ENCODE peak calls at places on chromosomes 5 and 9, in seven cellular contexts. T is fibroblast of mammary gland, M is NCI-H69, S is D721Med, Q is myocyte, D is GDM1, L is NCI-H1105 treated with DMSO at 0.1 percent for 48 hours. Y is an unnamed sample.

GRCh38 chr9:114425126-114425525 is 37.3 kb upstream of the AKNA start:
- DNase-seq in T (no peak), M (no peak), S (no peak), Q (no peak), D (no peak), L (no peak), Y (peak)

GRCh38 chr5:177982072-177982727 is 13.8 kb downstream of the PROP1 start:
- DNase-seq in T (peak), M (peak), S (no peak), Q (peak), D (no peak), L (no peak), Y (no peak)

GRCh38 chr5:31232273-31232888 is 38.9 kb downstream of the CDH6 start:
- DNase-seq in T (peak), M (peak), S (no peak), Q (peak), D (peak), L (peak), Y (no peak)

GRCh38 chr5:111929892-111930291 is 172.9 kb upstream of the NREP start:
- DNase-seq in T (peak), M (no peak), S (no peak), Q (peak), D (no peak), L (no peak), Y (no peak)

GRCh38 chr9:101635020-101635419 is 40.3 kb upstream of the PPP3R2 start:
- DNase-seq in T (no peak), M (peak), S (no peak), Q (no peak), D (no peak), L (no peak), Y (no peak)

GRCh38 chr9:111148390-111148993 is 110.2 kb upstream of the LPAR1 start:
- DNase-seq in T (peak), M (no peak), S (no peak), Q (no peak), D (no peak), L (no peak), Y (no peak)

GRCh38 chr9:561430-561829 is 280.1 kb upstream of the DMRT1 start:
- DNase-seq in T (peak), M (no peak), S (no peak), Q (no peak), D (no peak), L (no peak), Y (no peak)

GRCh38 chr5:137896560-137896959 is 7.3 kb downstream of the PKD2L2 start:
- DNase-seq in T (no peak), M (no peak), S (no peak), Q (no peak), D (no peak), L (no peak), Y (no peak)

GRCh38 chr5:122723606-122724352 is 51.1 kb upstream of the SNX2 start:
- DNase-seq in T (peak), M (peak), S (no peak), Q (peak), D (no peak), L (no peak), Y (no peak)

GRCh38 chr5:168301593-168302388 is 10.3 kb downstream of the WWC1 start:
- DNase-seq in T (no peak), M (peak), S (no peak), Q (no peak), D (no peak), L (no peak), Y (no peak)

GRCh38 chr5:77337716-77338115 is 127.2 kb downstream of the PDE8B start:
- DNase-seq in T (no peak), M (peak), S (no peak), Q (no peak), D (no peak), L (peak), Y (no peak)

GRCh38 chr9:107874591-107875374 is 385.2 kb upstream of the KLF4 start:
- DNase-seq in T (no peak), M (no peak), S (no peak), Q (no peak), D (no peak), L (no peak), Y (no peak)

GRCh38 chr5:75412111-75412990 is 75.3 kb downstream of the HMGCR start:
- DNase-seq in T (peak), M (peak), S (no peak), Q (peak), D (no peak), L (no peak), Y (no peak)

GRCh38 chr5:124716169-124716568 is 30.3 kb downstream of the ZNF608 start:
- DNase-seq in T (no peak), M (no peak), S (no peak), Q (no peak), D (no peak), L (no peak), Y (no peak)

GRCh38 chr5:154189819-154190651 is 498 bp upstream of the GALNT10 start:
- DNase-seq in T (peak), M (peak), S (peak), Q (peak), D (peak), L (peak), Y (peak)

GRCh38 chr9:134381671-134382505 is 55.6 kb downstream of the RXRA start:
- DNase-seq in T (no peak), M (peak), S (no peak), Q (no peak), D (peak), L (no peak), Y (peak)

GRCh38 chr5:122311888-122312669 is at the start of gene SNCAIP:
- DNase-seq in T (peak), M (peak), S (no peak), Q (peak), D (no peak), L (peak), Y (peak)

GRCh38 chr9:468766-469496 is 254.3 kb downstream of the DOCK8 start:
- DNase-seq in T (no peak), M (no peak), S (no peak), Q (no peak), D (no peak), L (no peak), Y (no peak)

GRCh38 chr5:1673042-1673674 is 126.5 kb downstream of the MRPL36 start:
- DNase-seq in T (peak), M (no peak), S (no peak), Q (no peak), D (no peak), L (no peak), Y (no peak)

GRCh38 chr9:88530051-88530450 is 4.9 kb upstream of the NXNL2 start:
- DNase-seq in T (peak), M (no peak), S (no peak), Q (peak), D (no peak), L (no peak), Y (no peak)

GRCh38 chr5:103582364-103582763 is 19.8 kb upstream of the NUDT12 start:
- DNase-seq in T (peak), M (peak), S (no peak), Q (peak), D (no peak), L (peak), Y (no peak)

GRCh38 chr5:55580042-55580441 is 45.3 kb upstream of the PLPP1 start:
- DNase-seq in T (no peak), M (no peak), S (no peak), Q (no peak), D (no peak), L (no peak), Y (no peak)

GRCh38 chr5:62790348-62790747 is 211.7 kb downstream of the LRRC70 start:
- DNase-seq in T (peak), M (peak), S (no peak), Q (peak), D (no peak), L (no peak), Y (no peak)

GRCh38 chr9:126788631-126789349 is 16.1 kb upstream of the ZBTB43 start:
- DNase-seq in T (peak), M (no peak), S (no peak), Q (peak), D (no peak), L (no peak), Y (no peak)

GRCh38 chr5:50593681-50594080 is 72.8 kb upstream of the PARP8 start:
- DNase-seq in T (peak), M (no peak), S (no peak), Q (peak), D (no peak), L (no peak), Y (no peak)

GRCh38 chr5:107870984-107871383 is 200.2 kb upstream of the EFNA5 start:
- DNase-seq in T (no peak), M (no peak), S (no peak), Q (no peak), D (no peak), L (no peak), Y (no peak)

GRCh38 chr5:109876941-109877669 is 187.4 kb downstream of the MAN2A1 start:
- DNase-seq in T (peak), M (no peak), S (no peak), Q (peak), D (no peak), L (no peak), Y (no peak)

Y was measured in spleen.